ENCODE peak calls at places on chromosome 1, in eight cellular contexts. A is adrenal gland; J is lower lobe of right lung; K is SJSA1; D is mesenchymal stem cell; Y is naive thymus-derived CD4-positive, alpha-beta T cell; F is neuronal stem cell; H is breast epithelium. C is an unnamed sample. For H3K4me1, the result is how much of the 10 kb centered on the place peaks cover.

GRCh38 chr1:58063095-58063494 is 483.4 kb downstream of the OMA1 start:
- DNase-seq in A (no peak), J (no peak), K (no peak), D (no peak), Y (no peak), F (no peak), H (no peak), C (no peak)

GRCh38 chr1:52603680-52604501 is 1.7 kb downstream of the GPX7 start:
- DNase-seq in A (no peak), J (no peak), K (no peak), D (peak), Y (no peak), F (no peak), H (no peak), C (no peak)

GRCh38 chr1:30738670-30739559 is 15.5 kb upstream of the MATN1 start:
- DNase-seq in A (no peak), J (no peak), K (no peak), D (no peak), Y (no peak), F (no peak), H (no peak), C (no peak)

GRCh38 chr1:203486618-203487370 is 7.2 kb upstream of the OPTC start:
- DNase-seq in A (no peak), J (no peak), K (no peak), D (no peak), Y (no peak), F (no peak), H (no peak), C (no peak)

GRCh38 chr1:92817986-92818764 is 13.7 kb upstream of the RPL5 start:
- DNase-seq in A (peak), J (no peak), K (no peak), D (no peak), Y (peak), F (no peak), H (no peak), C (no peak)

GRCh38 chr1:218460367-218460766 is 115.2 kb downstream of the TGFB2 start:
- DNase-seq in A (no peak), J (no peak), K (no peak), D (peak), Y (no peak), F (peak), H (peak), C (no peak)

GRCh38 chr1:18134324-18135046 is 26.9 kb downstream of the IGSF21 start:
- DNase-seq in A (no peak), J (no peak), K (no peak), D (no peak), Y (no peak), F (no peak), H (no peak), C (no peak)

GRCh38 chr1:69073176-69073575 is 494.5 kb upstream of the LRRC7 start:
- DNase-seq in A (no peak), J (no peak), K (no peak), D (no peak), Y (no peak), F (no peak), H (no peak), C (no peak)

GRCh38 chr1:154856049-154856448 is 14.0 kb downstream of the KCNN3 start:
- DNase-seq in A (no peak), J (no peak), K (no peak), D (no peak), Y (no peak), F (no peak), H (no peak), C (no peak)

GRCh38 chr1:154856544-154856943 is 13.5 kb downstream of the KCNN3 start:
- DNase-seq in A (no peak), J (no peak), K (no peak), D (no peak), Y (no peak), F (no peak), H (no peak), C (no peak)

GRCh38 chr1:154859151-154859785 is 10.8 kb downstream of the KCNN3 start:
- DNase-seq in A (no peak), J (no peak), K (no peak), D (no peak), Y (no peak), F (no peak), H (no peak), C (no peak)

GRCh38 chr1:154857022-154857421 is 13.1 kb downstream of the KCNN3 start:
- DNase-seq in A (no peak), J (no peak), K (no peak), D (no peak), Y (no peak), F (no peak), H (no peak), C (no peak)

GRCh38 chr1:154857441-154858215 is 12.5 kb downstream of the KCNN3 start:
- DNase-seq in A (no peak), J (no peak), K (no peak), D (no peak), Y (no peak), F (no peak), H (no peak), C (no peak)
- H3K4me1 ChIP-seq in A (under half), J (under half), K (under half), D (under half), Y (under half), F (under half), H (under half), C (under half)

DNA sequence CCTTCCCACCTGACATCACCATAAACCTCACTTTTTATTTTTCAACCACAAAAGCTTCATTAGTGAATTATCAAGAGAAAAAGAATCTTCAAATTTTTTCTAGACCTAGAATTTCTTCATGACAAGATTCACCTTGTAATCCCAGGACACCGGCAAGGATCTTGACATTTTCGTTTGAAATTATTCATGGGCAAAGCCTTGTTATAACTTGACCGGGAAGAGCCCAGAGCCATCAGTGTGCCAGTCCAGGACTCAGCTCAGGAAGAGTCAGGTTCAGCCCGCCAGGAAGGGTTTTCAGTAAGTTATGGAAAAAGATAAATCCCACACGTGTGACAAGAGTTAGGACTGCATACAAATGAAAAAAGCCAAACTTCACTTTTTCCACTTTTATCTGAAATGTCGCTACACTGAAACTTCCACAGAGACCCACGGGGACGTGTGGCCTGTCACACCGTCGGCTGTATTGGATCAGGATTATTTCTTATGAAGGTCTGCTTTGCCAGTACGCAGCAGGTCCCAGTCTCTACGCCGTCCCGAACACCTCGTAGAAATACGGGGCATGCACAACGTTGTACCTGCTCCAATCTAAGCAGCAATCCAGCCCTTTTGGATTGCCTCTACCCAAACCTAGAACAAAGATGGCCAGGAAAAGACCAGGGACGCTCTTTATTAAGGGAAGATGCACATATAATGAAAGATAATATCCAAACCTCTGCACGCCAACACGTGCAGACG is 952 bp downstream of the F3 start:
- DNase-seq in A (no peak), J (no peak), K (no peak), D (no peak), Y (no peak), F (no peak), H (no peak), C (no peak)
- H3K4me1 ChIP-seq in A (half or more), J (half or more), K (half or more), D (under half), Y (under half), F (under half), H (under half), C (half or more)

GRCh38 chr1:63747445-63747844 is 26.4 kb upstream of the ROR1 start:
- DNase-seq in A (no peak), J (no peak), K (no peak), D (no peak), Y (no peak), F (no peak), H (no peak), C (no peak)
- H3K4me1 ChIP-seq in A (under half), J (under half), K (under half), D (under half), Y (under half), F (under half), H (under half), C (under half)

GRCh38 chr1:90919900-90920299 is 101.9 kb downstream of the ZNF644 start:
- DNase-seq in A (no peak), J (no peak), K (no peak), D (peak), Y (no peak), F (no peak), H (no peak), C (no peak)
- H3K4me1 ChIP-seq in A (under half), J (under half), K (under half), D (under half), Y (under half), F (under half), H (under half), C (under half)

GRCh38 chr1:8016244-8017241 is 9.6 kb downstream of the ERRFI1 start:
- DNase-seq in A (no peak), J (no peak), K (no peak), D (peak), Y (no peak), F (no peak), H (no peak), C (no peak)

GRCh38 chr1:8014381-8014988 is 11.6 kb downstream of the ERRFI1 start:
- DNase-seq in A (no peak), J (no peak), K (no peak), D (no peak), Y (no peak), F (no peak), H (no peak), C (no peak)

GRCh38 chr1:8017495-8018310 is 8.4 kb downstream of the ERRFI1 start:
- DNase-seq in A (no peak), J (no peak), K (no peak), D (peak), Y (no peak), F (no peak), H (peak), C (no peak)

GRCh38 chr1:8015036-8015808 is 10.9 kb downstream of the ERRFI1 start:
- DNase-seq in A (peak), J (no peak), K (peak), D (peak), Y (peak), F (no peak), H (no peak), C (no peak)

GRCh38 chr1:8015809-8016165 is 10.3 kb downstream of the ERRFI1 start:
- DNase-seq in A (no peak), J (no peak), K (no peak), D (peak), Y (no peak), F (no peak), H (no peak), C (no peak)
- H3K4me1 ChIP-seq in A (half or more), J (half or more), K (half or more), D (under half), Y (under half), F (under half), H (under half), C (half or more)

DNA sequence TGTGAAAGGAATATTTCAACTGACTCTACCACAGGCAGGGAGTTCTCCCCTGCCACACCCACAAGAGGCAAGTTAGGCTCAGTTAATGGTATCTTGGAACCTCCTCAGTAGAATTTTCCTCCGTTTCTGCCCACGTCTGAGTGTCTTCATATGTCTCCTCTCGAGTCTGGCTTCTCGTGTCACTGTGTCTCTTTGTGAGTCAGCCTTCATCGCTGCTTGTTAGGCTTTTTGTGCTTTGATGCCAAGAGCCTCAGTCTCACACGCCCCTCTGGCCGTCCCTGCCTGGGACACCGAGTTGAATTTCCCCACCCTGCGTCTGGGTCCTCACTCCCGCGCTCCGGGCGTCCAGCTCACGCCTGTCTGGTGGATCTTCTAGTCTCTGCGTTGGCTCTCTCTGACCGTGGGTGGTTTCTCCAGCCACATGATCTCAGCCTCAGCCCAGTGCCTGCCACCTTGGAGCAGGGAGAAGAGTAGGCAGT is 125.7 kb upstream of the GADD45A start:
- DNase-seq in A (peak), J (no peak), K (peak), D (peak), Y (no peak), F (no peak), H (peak), C (no peak)
- H3K4me1 ChIP-seq in A (under half), J (under half), K (under half), D (under half), Y (under half), F (under half), H (under half), C (under half)

DNA sequence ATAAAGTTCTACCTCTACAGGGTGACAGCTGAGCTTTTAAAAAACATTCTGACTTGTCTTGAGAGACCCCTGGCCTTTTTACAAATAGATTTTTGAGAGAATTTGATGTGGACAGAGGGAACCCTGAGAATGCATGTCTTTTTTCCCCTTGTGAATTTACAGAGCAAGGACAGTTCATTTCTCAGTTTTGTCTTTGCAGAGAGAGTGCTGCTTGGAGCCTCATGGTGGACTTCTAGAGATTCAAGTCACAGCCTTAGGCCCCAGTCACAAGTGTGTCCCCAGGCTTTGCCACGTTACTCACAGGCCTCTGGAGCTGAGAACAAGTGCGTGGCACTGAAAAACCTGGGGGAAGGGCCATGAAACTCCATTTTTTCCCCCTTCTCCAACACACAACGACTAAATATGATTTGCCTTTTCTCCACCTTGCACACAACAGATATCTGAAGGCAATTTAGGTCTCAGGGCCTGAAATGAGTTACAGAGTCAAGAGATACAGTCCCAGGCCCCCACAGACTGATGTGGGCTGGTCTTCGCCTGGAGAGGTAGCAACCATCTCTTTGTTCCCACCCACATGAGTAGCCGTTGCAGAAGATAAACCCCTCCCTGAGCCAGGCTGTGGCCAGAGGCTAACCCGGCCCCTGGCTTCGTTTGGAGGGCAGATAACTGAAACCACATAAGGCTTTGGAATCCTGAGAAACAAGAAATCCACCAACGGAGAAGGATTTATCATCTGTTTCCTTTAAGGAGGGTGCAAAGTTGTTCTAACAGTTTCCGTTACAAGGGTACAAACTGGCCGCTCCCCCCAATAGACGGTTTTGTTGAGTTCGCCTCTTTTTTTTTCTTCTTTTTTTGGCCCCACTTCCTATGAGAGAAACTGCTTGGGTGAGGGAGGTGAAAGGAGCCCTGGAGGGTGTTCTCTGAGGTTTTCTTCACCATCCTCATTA is 1.0 kb upstream of the PIGV start:
- DNase-seq in A (peak), J (peak), K (peak), D (peak), Y (peak), F (no peak), H (peak), C (peak)
- H3K4me1 ChIP-seq in A (half or more), J (half or more), K (half or more), D (under half), Y (under half), F (under half), H (under half), C (under half)

GRCh38 chr1:226671268-226671667 is 67.8 kb downstream of the ITPKB start:
- DNase-seq in A (no peak), J (no peak), K (no peak), D (no peak), Y (no peak), F (no peak), H (no peak), C (no peak)
- H3K4me1 ChIP-seq in A (under half), J (half or more), K (under half), D (under half), Y (half or more), F (under half), H (under half), C (under half)

GRCh38 chr1:26787706-26788514 is at the start of gene PIGV:
- DNase-seq in A (peak), J (peak), K (peak), D (peak), Y (peak), F (peak), H (peak), C (peak)

GRCh38 chr1:26788836-26789611 is 1.3 kb downstream of the PIGV start:
- DNase-seq in A (peak), J (peak), K (peak), D (peak), Y (peak), F (peak), H (peak), C (peak)

GRCh38 chr1:26787381-26787705 is 407 bp upstream of the PIGV start:
- DNase-seq in A (no peak), J (no peak), K (peak), D (peak), Y (no peak), F (no peak), H (no peak), C (peak)

GRCh38 chr1:26789612-26789865 is 1.8 kb downstream of the PIGV start:
- DNase-seq in A (no peak), J (no peak), K (no peak), D (no peak), Y (no peak), F (no peak), H (no peak), C (no peak)

GRCh38 chr1:26788515-26788785 is 700 bp downstream of the PIGV start:
- DNase-seq in A (no peak), J (peak), K (no peak), D (no peak), Y (no peak), F (no peak), H (no peak), C (no peak)
- H3K4me1 ChIP-seq in A (half or more), J (under half), K (half or more), D (under half), Y (under half), F (under half), H (under half), C (under half)

DNA sequence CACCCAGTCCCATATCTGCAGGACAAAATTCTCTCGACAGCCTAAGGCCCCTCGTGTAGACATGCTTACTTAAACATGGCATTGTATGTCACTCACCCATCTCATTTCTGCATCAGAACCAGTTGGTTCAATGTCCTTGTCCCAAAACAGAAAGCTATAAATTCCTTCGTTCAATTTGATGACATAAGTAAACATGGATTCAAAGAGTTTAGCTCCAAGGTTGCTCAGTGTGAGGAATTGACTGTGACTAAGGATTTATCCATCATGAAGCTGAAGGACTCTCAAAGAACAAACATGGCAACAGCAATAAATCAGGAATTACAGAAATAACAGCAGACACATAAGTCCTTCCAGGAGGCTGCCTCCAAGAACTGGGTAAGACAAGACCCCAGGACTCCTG is 237.2 kb downstream of the TOMM20 start:
- DNase-seq in A (no peak), J (no peak), K (no peak), D (no peak), Y (no peak), F (no peak), H (no peak), C (no peak)
- H3K4me1 ChIP-seq in A (under half), J (under half), K (under half), D (under half), Y (under half), F (under half), H (under half), C (under half)